ENCODE peak calls at places on chromosomes 7 and 10, in ten cellular contexts. M is IMR-90, B is A549, S is H9, Y is GM04504, J is HT-29, Q is epithelial cell of esophagus, L is germinal center, T is T-helper 22 cell, U is upper lobe of left lung. H is an unnamed sample.

GRCh38 chr7:121832347-121832746 is 40.6 kb upstream of the PTPRZ1 start:
- DNase-seq in J (no peak), S (no peak), B (no peak), L (no peak), Y (no peak), T (no peak), Q (peak), U (no peak), M (no peak), H (no peak)

GRCh38 chr7:132393789-132394261 is 182.4 kb downstream of the PLXNA4 start:
- DNase-seq in S (no peak), Y (no peak), J (no peak), U (no peak), T (no peak), B (no peak), L (no peak), M (no peak), Q (no peak), H (no peak)

GRCh38 chr10:118383699-118384098 is 41.6 kb upstream of the FAM204A start:
- DNase-seq in B (no peak), M (no peak), Y (no peak), J (no peak), T (no peak), L (no peak), Q (no peak), S (no peak), U (no peak), H (no peak)

GRCh38 chr10:99630439-99630838 is 10.2 kb upstream of the SLC25A28 start:
- DNase-seq in U (no peak), T (no peak), Q (peak), B (no peak), J (peak), Y (no peak), L (no peak), M (peak), S (no peak), H (peak)

GRCh38 chr10:64430690-64431323 is 909.6 kb downstream of the REEP3 start:
- DNase-seq in M (no peak), T (no peak), J (peak), Y (peak), Q (peak), L (no peak), S (peak), B (no peak), U (no peak), H (no peak)

GRCh38 chr10:89503633-89504345 is 31.6 kb downstream of the SLC16A12 start:
- DNase-seq in Y (no peak), T (no peak), L (no peak), Q (no peak), M (peak), J (no peak), U (no peak), S (no peak), B (no peak), H (no peak)

GRCh38 chr10:71206911-71207310 is 5.5 kb upstream of the UNC5B start:
- DNase-seq in M (no peak), U (no peak), J (no peak), Q (no peak), T (no peak), S (no peak), L (no peak), B (no peak), Y (no peak), H (no peak)

GRCh38 chr10:112832361-112832878 is 117.6 kb upstream of the TCF7L2 start:
- DNase-seq in Y (no peak), B (no peak), J (peak), M (peak), T (no peak), L (no peak), Q (peak), S (peak), U (no peak), H (no peak)

GRCh38 chr7:81604808-81605174 is 165.1 kb downstream of the HGF start:
- DNase-seq in L (no peak), M (no peak), Y (no peak), Q (no peak), U (no peak), T (no peak), B (no peak), J (no peak), S (no peak), H (no peak)

GRCh38 chr10:101826852-101827434 is 8.7 kb upstream of the OGA start:
- DNase-seq in Q (no peak), T (no peak), Y (no peak), B (no peak), U (no peak), M (no peak), S (no peak), L (no peak), J (no peak), H (no peak)

GRCh38 chr10:66928000-66928770 is 2.3 kb downstream of the LRRTM3 start:
- DNase-seq in S (peak), L (no peak), U (peak), T (no peak), M (peak), Y (no peak), B (no peak), J (no peak), Q (no peak), H (no peak)

GRCh38 chr7:29620531-29620930 is 56.9 kb downstream of the PRR15 start:
- DNase-seq in L (no peak), Y (no peak), S (no peak), M (no peak), U (no peak), B (no peak), Q (peak), J (no peak), T (no peak), H (no peak)

H was measured in T-helper 2 cell.